ENCODE peak calls at places on chromosomes 7 and 10, in four cellular contexts. S is H9, L is neuronal stem cell, K is trophoblast cell. F is an unnamed sample.

GRCh38 chr10:74677951-74678350 is 148.4 kb upstream of the KAT6B start:
- DNase-seq in S (no peak), L (no peak), K (no peak), F (no peak)

GRCh38 chr10:83274088-83274487 is 865.2 kb upstream of the GHITM start:
- DNase-seq in S (no peak), L (no peak), K (no peak), F (no peak)

GRCh38 chr10:90871279-90871760 is 454 bp upstream of the RPP30 start:
- DNase-seq in S (peak), L (peak), K (peak), F (peak)

GRCh38 chr10:59580257-59580863 is 129.3 kb downstream of the SLC16A9 start:
- DNase-seq in S (no peak), L (no peak), K (peak), F (peak)

GRCh38 chr7:115561341-115562110 is 469.0 kb downstream of the TFEC start:
- DNase-seq in S (no peak), L (no peak), K (no peak), F (peak)

GRCh38 chr7:641269-641671 is 85.2 kb upstream of the DNAAF5 start:
- DNase-seq in S (no peak), L (no peak), K (peak), F (no peak)

GRCh38 chr10:33032354-33033254 is 74.6 kb upstream of the ITGB1 start:
- DNase-seq in S (no peak), L (no peak), K (peak), F (peak)

GRCh38 chr10:18290651-18291313 is 150.6 kb downstream of the CACNB2 start:
- DNase-seq in S (no peak), L (peak), K (no peak), F (no peak)

GRCh38 chr10:69650589-69651261 is 20.7 kb downstream of the FAM241B start:
- DNase-seq in S (no peak), L (no peak), K (no peak), F (no peak)

GRCh38 chr10:132792796-132793195 is 6.8 kb upstream of the NKX6-2 start:
- DNase-seq in S (no peak), L (no peak), K (no peak), F (no peak)

GRCh38 chr7:29865526-29865925 is 59.2 kb downstream of the WIPF3 start:
- DNase-seq in S (no peak), L (no peak), K (no peak), F (peak)

GRCh38 chr10:28431139-28431538 is 101.8 kb upstream of the WAC start:
- DNase-seq in S (peak), L (no peak), K (peak), F (no peak)

DNA sequence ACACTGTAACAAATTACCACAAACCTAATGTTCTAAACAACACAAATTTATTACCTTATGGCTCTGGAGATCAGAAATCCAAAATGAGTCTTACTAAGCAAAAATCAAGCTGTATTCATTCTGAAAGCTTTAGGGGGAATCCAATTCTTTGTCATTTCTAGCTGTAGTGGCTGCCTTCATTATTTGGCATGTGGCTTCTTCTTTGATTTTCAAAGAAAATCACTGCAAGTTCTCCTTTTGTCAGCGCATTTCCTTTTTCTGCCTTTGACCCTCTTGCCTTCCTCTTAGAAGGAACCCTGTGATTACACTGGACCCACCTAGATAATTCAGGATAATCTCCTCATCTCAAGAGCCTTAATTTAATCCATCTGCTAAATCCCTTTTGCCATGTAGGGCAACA is 36.9 kb downstream of the ZPBP start:
- DNase-seq in S (no peak), L (no peak), K (no peak), F (no peak)
- H2BK120ac ChIP-seq in S (no peak), L (no peak), K (no peak), F (no peak)

DNA sequence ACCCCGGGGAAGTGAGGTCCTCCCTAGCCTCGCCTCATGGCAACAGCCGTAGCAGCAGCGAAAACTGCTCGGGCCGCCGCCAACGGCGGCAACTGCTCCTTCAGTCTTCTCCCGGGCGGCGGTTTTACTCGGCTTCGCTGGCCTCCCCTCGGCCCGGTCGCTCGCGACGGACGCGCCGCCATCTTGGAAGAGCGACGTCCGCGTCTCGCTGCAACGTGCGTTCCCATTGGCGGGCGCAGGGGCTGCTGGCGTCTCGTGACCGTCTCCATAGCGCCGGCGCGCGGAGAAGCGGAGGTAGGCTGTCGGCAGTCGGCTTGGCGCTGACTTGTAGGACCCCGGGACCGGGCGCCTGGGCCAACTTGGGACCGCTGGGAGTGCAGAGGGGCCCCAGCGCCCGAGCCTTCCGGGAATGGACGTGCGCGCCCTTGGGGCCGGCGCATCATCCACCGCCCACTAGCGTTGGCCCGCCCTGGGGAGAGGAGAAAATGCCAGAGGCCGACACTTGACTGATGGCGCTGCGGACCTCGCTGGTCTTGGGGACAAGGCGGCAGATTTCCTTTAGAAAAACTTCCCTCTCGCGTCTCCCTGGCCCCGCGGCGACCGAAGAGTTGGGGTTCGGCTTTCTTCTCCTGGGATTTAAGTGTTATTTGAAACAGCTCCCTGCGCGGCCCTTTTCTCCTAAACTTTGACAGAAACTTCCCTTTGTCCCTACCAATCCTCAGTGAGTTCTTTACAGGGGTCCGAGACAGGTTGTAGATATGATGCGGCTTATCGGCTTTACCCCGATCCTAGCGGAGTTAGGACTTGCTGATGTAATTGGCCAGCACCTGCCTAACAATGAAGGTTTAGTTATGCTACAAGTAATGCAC is at the start of gene SNX13:
- DNase-seq in S (peak), L (peak), K (peak), F (peak)
- H2BK120ac ChIP-seq in S (no peak), L (no peak), K (peak), F (peak)

GRCh38 chr7:56063500-56063881 is 595 bp upstream of the SUMF2 start:
- DNase-seq in S (no peak), L (no peak), K (no peak), F (no peak)

GRCh38 chr7:56062382-56062781 is 1.7 kb upstream of the SUMF2 start:
- DNase-seq in S (no peak), L (no peak), K (peak), F (peak)

GRCh38 chr7:56063882-56064625 is at the start of gene SUMF2:
- DNase-seq in S (peak), L (peak), K (peak), F (peak)
- H2BK120ac ChIP-seq in S (no peak), L (no peak), K (no peak), F (peak)

GRCh38 chr7:106140406-106141173 is 28.5 kb upstream of the SYPL1 start:
- DNase-seq in S (no peak), L (no peak), K (no peak), F (no peak)

GRCh38 chr7:106138776-106139175 is 26.7 kb upstream of the SYPL1 start:
- DNase-seq in S (no peak), L (no peak), K (no peak), F (no peak)

GRCh38 chr7:106143711-106144347 is 31.7 kb upstream of the SYPL1 start:
- DNase-seq in S (no peak), L (no peak), K (no peak), F (no peak)

DNA sequence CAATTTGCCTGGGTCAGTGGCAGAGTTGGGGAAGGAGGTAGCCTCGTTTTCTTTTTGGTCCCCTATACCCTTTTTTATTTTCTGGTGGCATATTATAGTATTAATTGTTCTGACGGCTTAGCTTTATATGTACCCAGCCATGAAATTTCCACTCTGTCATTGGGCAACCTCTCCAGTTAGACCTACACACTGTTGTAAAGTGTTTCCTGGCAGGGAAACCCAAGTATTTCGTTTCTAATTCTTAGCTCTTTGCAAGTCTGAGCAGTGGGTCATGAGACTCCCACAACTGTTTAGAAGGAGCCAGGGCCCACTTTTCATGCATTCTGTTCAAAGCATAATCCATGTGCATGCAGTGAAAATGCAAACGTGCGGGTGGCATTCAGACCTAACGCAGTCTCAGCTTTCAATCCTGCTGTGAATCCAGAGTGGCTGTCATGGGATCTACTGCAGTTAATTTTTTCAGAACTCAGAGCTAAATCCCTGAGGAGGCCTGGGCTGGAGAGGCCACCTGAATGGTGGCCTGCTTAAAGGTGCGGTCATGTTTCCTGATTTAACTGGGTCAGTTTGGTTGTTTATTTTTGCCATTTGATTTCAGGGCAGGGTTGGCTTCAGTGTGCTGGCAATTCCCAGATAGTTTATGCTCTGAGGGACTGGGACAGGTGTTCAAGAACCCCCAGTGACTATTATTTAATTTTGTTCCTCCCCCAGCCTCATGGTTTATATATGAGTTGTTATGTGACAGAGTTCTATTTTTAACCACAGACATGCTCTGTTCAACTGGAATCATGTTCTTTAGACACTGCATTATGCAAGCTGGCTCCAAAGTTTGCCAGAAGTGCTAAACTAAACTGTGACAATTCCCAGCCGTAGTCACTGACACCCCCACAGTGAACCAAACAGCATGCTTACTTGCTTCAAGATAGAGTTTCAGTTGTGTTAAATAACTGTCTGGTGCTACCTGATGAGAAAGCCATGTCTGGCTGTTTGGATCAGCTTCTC is 27.4 kb upstream of the SYPL1 start:
- DNase-seq in S (no peak), L (no peak), K (no peak), F (peak)
- H2BK120ac ChIP-seq in S (no peak), L (no peak), K (no peak), F (no peak)

DNA sequence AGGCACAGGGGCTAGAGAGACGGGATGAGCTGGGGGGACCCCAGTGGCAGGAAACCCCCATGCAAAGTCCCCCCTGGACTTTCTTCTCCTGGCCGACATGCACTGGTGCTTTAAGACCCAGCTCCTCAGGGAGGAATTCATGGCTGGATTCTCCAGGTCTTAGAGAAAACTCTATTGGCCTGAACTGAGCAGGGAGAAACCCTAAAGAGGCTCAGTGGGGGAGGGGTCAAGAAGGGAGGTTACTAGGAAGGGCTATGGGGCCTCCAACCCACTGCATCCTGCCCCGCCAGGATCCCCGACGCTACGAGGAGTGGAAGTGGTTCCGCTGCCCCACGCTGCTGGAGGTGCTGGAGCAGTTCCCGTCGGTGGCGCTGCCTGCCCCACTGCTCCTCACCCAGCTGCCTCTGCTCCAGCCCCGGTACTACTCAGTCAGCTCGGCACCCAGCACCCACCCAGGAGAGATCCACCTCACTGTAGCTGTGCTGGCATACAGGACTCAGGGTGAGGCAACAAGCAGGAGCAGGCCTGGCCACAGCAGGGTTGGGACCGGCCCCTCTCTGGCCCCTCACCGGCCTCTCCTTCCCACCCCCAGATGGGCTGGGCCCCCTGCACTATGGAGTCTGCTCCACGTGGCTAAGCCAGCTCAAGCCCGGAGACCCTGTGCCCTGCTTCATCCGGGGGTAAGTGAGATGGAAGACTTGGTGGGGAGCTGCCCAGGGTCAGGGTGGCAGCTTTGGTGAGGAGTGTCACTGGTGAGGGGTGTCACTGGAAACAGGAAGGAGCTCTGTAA is 13.8 kb downstream of the ATG9B start:
- DNase-seq in S (peak), L (no peak), K (no peak), F (peak)
- H2BK120ac ChIP-seq in S (no peak), L (peak), K (peak), F (no peak)

GRCh38 chr10:23099079-23099478 is 3.7 kb downstream of the MSRB2 start:
- DNase-seq in S (no peak), L (no peak), K (no peak), F (no peak)

GRCh38 chr10:23094786-23095403 is 484 bp upstream of the MSRB2 start:
- DNase-seq in S (no peak), L (no peak), K (peak), F (peak)

GRCh38 chr10:23096814-23097549 is 1.6 kb downstream of the MSRB2 start:
- DNase-seq in S (no peak), L (no peak), K (peak), F (peak)

GRCh38 chr10:23095966-23096813 is 811 bp downstream of the MSRB2 start:
- DNase-seq in S (no peak), L (peak), K (peak), F (peak)

GRCh38 chr10:23095404-23095965 is at the start of gene MSRB2:
- DNase-seq in S (peak), L (peak), K (peak), F (peak)
- H2BK120ac ChIP-seq in S (no peak), L (no peak), K (peak), F (no peak)

GRCh38 chr7:66769833-66770512 is 29.4 kb downstream of the RABGEF1 start:
- DNase-seq in S (no peak), L (no peak), K (no peak), F (peak)
- H2BK120ac ChIP-seq in S (no peak), L (no peak), K (no peak), F (no peak)

DNA sequence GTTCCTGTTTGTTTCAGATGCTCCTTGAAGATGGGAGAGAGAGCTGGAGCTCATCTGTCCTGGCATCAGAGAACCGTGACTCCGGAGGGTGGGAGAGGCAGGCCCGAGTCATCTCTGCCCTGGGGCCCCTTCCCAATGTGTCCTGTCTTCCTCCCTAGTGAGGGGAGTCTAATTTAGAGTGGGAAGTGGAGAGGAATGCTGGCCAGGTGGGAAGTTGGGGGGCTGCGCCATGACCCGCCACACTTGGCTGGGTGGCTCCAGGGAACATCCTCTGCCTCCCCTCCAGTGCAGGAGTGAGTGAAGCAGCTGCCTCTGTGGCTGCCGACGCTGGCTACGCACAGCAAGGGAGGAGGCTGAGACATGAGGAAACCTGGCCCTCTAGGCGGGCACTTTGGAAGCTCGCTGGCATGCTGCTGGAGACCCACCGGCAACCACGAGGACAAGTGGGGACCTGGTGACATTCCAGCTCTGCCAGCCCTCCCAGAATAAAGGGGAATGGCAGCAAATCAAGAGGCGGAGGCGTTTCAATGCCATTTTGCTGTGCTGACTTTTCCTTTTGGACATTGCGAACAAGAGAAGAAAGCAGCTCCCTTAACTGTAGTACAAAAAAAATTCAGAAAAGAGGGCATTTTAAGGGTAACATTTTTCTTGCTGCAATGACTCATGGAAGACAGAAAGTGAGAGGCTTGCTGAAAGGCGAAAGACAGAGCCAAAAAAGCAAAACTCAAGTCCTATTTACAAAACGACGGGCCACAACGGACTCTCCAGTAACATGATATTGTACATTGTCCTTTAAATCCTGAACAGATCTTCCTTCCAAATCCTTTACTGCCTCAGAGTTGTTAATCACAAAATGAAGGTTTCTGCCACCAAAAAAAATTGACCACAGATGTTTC is 121.2 kb upstream of the PITRM1 start:
- DNase-seq in S (no peak), L (no peak), K (no peak), F (peak)
- H2BK120ac ChIP-seq in S (no peak), L (no peak), K (no peak), F (no peak)

GRCh38 chr7:156898938-156899337 is 6.0 kb upstream of the LMBR1 start:
- DNase-seq in S (no peak), L (no peak), K (no peak), F (peak)

GRCh38 chr7:156897673-156898072 is 4.7 kb upstream of the LMBR1 start:
- DNase-seq in S (no peak), L (no peak), K (no peak), F (peak)

GRCh38 chr7:156907656-156908055 is 14.7 kb upstream of the LMBR1 start:
- DNase-seq in S (no peak), L (no peak), K (peak), F (no peak)

GRCh38 chr7:156906281-156906680 is 13.3 kb upstream of the LMBR1 start:
- DNase-seq in S (no peak), L (no peak), K (no peak), F (no peak)

GRCh38 chr7:156903232-156903909 is 10.4 kb upstream of the LMBR1 start:
- DNase-seq in S (no peak), L (no peak), K (no peak), F (peak)
- H2BK120ac ChIP-seq in S (no peak), L (no peak), K (no peak), F (no peak)

F was measured in IMR-90.